ENCODE peak calls at places on chromosomes 4 and X, in five cellular contexts. F is K562, A is hepatocyte, Z is foreskin fibroblast, C is A549. W is an unnamed sample.

GRCh38 chr4:26152051-26152450 is 168.8 kb upstream of the RBPJ start:
- DNase-seq in F (no peak), A (no peak), Z (no peak), C (no peak), W (no peak)

GRCh38 chr4:184851200-184851541 is 25.4 kb upstream of the ACSL1 start:
- DNase-seq in F (no peak), A (no peak), Z (no peak), C (no peak), W (no peak)

GRCh38 chr4:18250564-18250963 is 229.0 kb upstream of the LCORL start:
- DNase-seq in F (no peak), A (no peak), Z (no peak), C (no peak), W (no peak)

GRCh38 chrX:20254712-20255299 is 11.9 kb downstream of the RPS6KA3 start:
- DNase-seq in F (no peak), A (no peak), Z (peak), C (no peak), W (no peak)

GRCh38 chr4:5773271-5773555 is 62.2 kb downstream of the EVC start:
- DNase-seq in F (no peak), A (no peak), Z (no peak), C (no peak), W (no peak)

GRCh38 chr4:181946902-181947301 is 296.3 kb upstream of the TENM3 start:
- DNase-seq in F (no peak), A (no peak), Z (no peak), C (no peak), W (no peak)

GRCh38 chrX:138704101-138704500 is 7.4 kb downstream of the FGF13 start:
- DNase-seq in F (no peak), A (no peak), Z (no peak), C (no peak), W (no peak)

GRCh38 chr4:82213485-82214162 is 160.2 kb downstream of the HNRNPD start:
- DNase-seq in F (no peak), A (no peak), Z (no peak), C (no peak), W (no peak)

GRCh38 chrX:154355094-154355775 is 19.2 kb downstream of the FLNA start:
- DNase-seq in F (no peak), A (no peak), Z (no peak), C (no peak), W (no peak)

GRCh38 chrX:101409043-101409442 is 1.0 kb downstream of the HNRNPH2 start:
- DNase-seq in F (no peak), A (peak), Z (no peak), C (no peak), W (no peak)

GRCh38 chrX:41923925-41924693 is 755 bp upstream of the CASK start:
- DNase-seq in F (no peak), A (peak), Z (no peak), C (peak), W (peak)

GRCh38 chr4:181278941-181279340 is 964.3 kb upstream of the TENM3 start:
- DNase-seq in F (no peak), A (no peak), Z (no peak), C (no peak), W (no peak)

GRCh38 chrX:70525733-70526132 is 81.1 kb downstream of the DLG3 start:
- DNase-seq in F (no peak), A (peak), Z (no peak), C (peak), W (peak)

GRCh38 chrX:155938132-155938531 is 57.0 kb downstream of the VAMP7 start:
- DNase-seq in F (no peak), A (no peak), Z (no peak), C (no peak), W (no peak)

GRCh38 chr4:62644372-62644771 is 1444.2 kb downstream of the ADGRL3 start:
- DNase-seq in F (no peak), A (peak), Z (no peak), C (peak), W (no peak)

GRCh38 chrX:139187738-139188137 is 342.8 kb upstream of the F9 start:
- DNase-seq in F (no peak), A (no peak), Z (no peak), C (no peak), W (no peak)

GRCh38 chr4:16026155-16026761 is 57.6 kb downstream of the PROM1 start:
- DNase-seq in F (peak), A (peak), Z (peak), C (peak), W (peak)

GRCh38 chrX:19332983-19333382 is 10.7 kb upstream of the PDHA1 start:
- DNase-seq in F (no peak), A (peak), Z (peak), C (no peak), W (no peak)

GRCh38 chr4:169791527-169792156 is 33.9 kb upstream of the HPF1 start:
- DNase-seq in F (peak), A (peak), Z (peak), C (peak), W (peak)
- TF ChIP-seq CTCF in F (peak), A (peak), Z (peak), C (peak), W (peak)

GRCh38 chr4:926538-926937 is 5.6 kb downstream of the GAK start:
- DNase-seq in F (no peak), A (peak), Z (no peak), C (peak), W (no peak)
- TF ChIP-seq CTCF in F (peak), A (peak), Z (peak), C (peak), W (no peak)

GRCh38 chrX:13476384-13476783 is 93.0 kb upstream of the EGFL6 start:
- DNase-seq in F (no peak), A (no peak), Z (no peak), C (no peak), W (no peak)

GRCh38 chrX:13482764-13483552 is 86.4 kb upstream of the EGFL6 start:
- DNase-seq in F (no peak), A (no peak), Z (no peak), C (no peak), W (no peak)

GRCh38 chrX:13483773-13484172 is 85.6 kb upstream of the EGFL6 start:
- DNase-seq in F (no peak), A (no peak), Z (no peak), C (no peak), W (no peak)

GRCh38 chrX:13479452-13479813 is 90.0 kb upstream of the EGFL6 start:
- DNase-seq in F (no peak), A (no peak), Z (no peak), C (no peak), W (no peak)

GRCh38 chrX:13478740-13479451 is 90.5 kb upstream of the EGFL6 start:
- DNase-seq in F (no peak), A (no peak), Z (no peak), C (no peak), W (no peak)
- TF ChIP-seq CTCF in F (no peak), A (no peak), Z (no peak), C (no peak), W (no peak)

GRCh38 chr4:147594107-147594506 is 23.1 kb upstream of the TMEM184C start:
- DNase-seq in F (no peak), A (no peak), Z (no peak), C (no peak), W (no peak)

GRCh38 chr4:147597561-147597960 is 19.6 kb upstream of the TMEM184C start:
- DNase-seq in F (no peak), A (no peak), Z (no peak), C (no peak), W (no peak)

GRCh38 chr4:147596976-147597375 is 20.2 kb upstream of the TMEM184C start:
- DNase-seq in F (no peak), A (no peak), Z (peak), C (peak), W (peak)

GRCh38 chr4:147599206-147599605 is 18.0 kb upstream of the TMEM184C start:
- DNase-seq in F (no peak), A (no peak), Z (no peak), C (no peak), W (no peak)

GRCh38 chr4:147596377-147596776 is 20.8 kb upstream of the TMEM184C start:
- DNase-seq in F (no peak), A (no peak), Z (no peak), C (no peak), W (no peak)
- TF ChIP-seq CTCF in F (no peak), A (peak), Z (peak), C (no peak), W (no peak)

DNA sequence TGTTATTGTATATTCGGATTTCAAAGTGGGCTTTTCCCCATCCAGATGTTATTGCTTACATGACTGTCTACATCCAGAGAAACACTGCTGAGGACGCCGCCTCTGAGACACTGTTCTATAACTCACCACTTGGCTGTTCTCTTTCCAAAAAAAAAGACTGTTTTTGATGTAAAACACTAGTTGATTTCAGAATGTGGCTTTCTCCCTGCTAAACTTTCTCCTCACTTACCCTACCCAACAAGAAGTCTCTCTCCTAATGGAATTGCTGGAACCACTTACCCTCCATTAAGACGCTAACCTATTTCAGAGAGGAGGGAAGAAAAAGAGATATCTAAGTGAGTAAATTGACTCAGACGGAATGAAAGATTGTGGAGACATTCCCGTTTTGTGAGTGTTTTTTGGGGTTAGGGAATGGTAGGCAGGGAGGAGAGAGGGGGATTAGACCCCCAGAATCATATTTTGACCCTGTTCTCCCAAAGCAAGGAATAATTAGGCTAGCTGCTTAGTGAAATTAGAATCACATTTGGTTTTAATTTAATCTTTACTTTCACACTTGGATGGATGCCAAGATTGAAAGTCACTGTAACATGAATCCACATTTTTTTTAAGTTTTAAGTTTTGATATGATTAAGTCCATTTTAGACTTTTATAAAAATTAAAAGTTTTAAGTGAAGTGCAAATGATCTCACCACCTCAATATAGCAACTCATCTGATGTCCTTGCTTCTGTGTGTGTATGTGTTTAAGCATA is 174.9 kb downstream of the CHIC2 start:
- DNase-seq in F (no peak), A (peak), Z (no peak), C (no peak), W (no peak)
- TF ChIP-seq CTCF in F (no peak), A (no peak), Z (no peak), C (no peak), W (no peak)

W was measured in Calu3.